ENCODE peak calls at places on chromosomes 5 and 9, in eight cellular contexts. V is left ventricle myocardium superior, D is psoas muscle, J is AG09309, S is islet precursor cell, F is astrocyte of the spinal cord, L is Peyer's patch, M is SW480. A is an unnamed sample.

GRCh38 chr5:773517-774264 is 10.8 kb downstream of the ZDHHC11B start:
- DNase-seq in J (no peak), M (no peak), S (peak), V (no peak), L (no peak), D (no peak), F (no peak), A (peak)

GRCh38 chr9:90007516-90008430 is 403.0 kb downstream of the GADD45G start:
- DNase-seq in V (no peak), J (peak), M (peak), L (no peak), F (peak), S (peak), D (no peak), A (no peak)

GRCh38 chr5:56190500-56190899 is 42.6 kb downstream of the ANKRD55 start:
- DNase-seq in J (peak), V (no peak), L (peak), S (no peak), M (no peak), D (no peak), F (peak), A (no peak)

GRCh38 chr9:69964446-69964845 is 79.2 kb upstream of the MAMDC2 start:
- DNase-seq in F (no peak), J (no peak), V (no peak), D (no peak), L (no peak), M (no peak), S (no peak), A (no peak)

GRCh38 chr9:133954862-133955529 is 37.1 kb downstream of the VAV2 start:
- DNase-seq in F (no peak), V (peak), L (peak), S (no peak), M (no peak), D (peak), J (no peak), A (peak)

GRCh38 chr9:136151214-136151804 is 32.6 kb upstream of the TMEM250 start:
- DNase-seq in D (no peak), F (no peak), L (no peak), S (no peak), J (no peak), V (no peak), M (no peak), A (peak)

GRCh38 chr5:59133801-59134261 is 551.0 kb downstream of the RAB3C start:
- DNase-seq in J (peak), M (no peak), L (no peak), V (no peak), D (no peak), F (peak), S (peak), A (no peak)

GRCh38 chr9:104780796-104781395 is 17.0 kb downstream of the NIPSNAP3B start:
- DNase-seq in S (no peak), J (peak), D (no peak), L (no peak), V (no peak), F (peak), M (peak), A (no peak)

GRCh38 chr5:90434116-90434714 is 24.7 kb upstream of the CETN3 start:
- DNase-seq in M (peak), D (peak), L (peak), F (peak), S (peak), V (peak), J (no peak), A (no peak)

GRCh38 chr9:7370378-7370777 is 429.2 kb downstream of the DMAC1 start:
- DNase-seq in J (no peak), S (no peak), F (no peak), L (no peak), D (no peak), M (no peak), V (no peak), A (no peak)

GRCh38 chr5:177402271-177403043 is 2.0 kb upstream of the PFN3 start:
- DNase-seq in F (no peak), V (peak), M (peak), D (no peak), S (peak), L (peak), J (no peak), A (no peak)

GRCh38 chr9:20297646-20298084 is 324.6 kb downstream of the MLLT3 start:
- DNase-seq in M (no peak), J (peak), V (no peak), S (peak), D (no peak), F (peak), L (no peak), A (no peak)

GRCh38 chr9:134066923-134067851 is 639 bp downstream of the BRD3 start:
- DNase-seq in F (no peak), S (peak), M (peak), V (no peak), L (peak), D (peak), J (no peak), A (no peak)

A was measured in Right ventricle myocardium inferior.